ENCODE peak calls at places on chromosomes 12 and 14, in four cellular contexts. Z is psoas muscle, Q is prostate gland, B is OCI-LY7. N is an unnamed sample.
A peak's percentile ranks its signal among the peaks of the same experiment; 100 is the strongest.

GRCh38 chr14:101174522-101174838 is 271.0 kb upstream of the RTL1 start:
- DNase-seq in B (no peak), Z (no peak), Q (no peak), N (peak; percentile 7)

GRCh38 chr14:75088566-75089373 is 19.3 kb downstream of the ZC2HC1C start:
- DNase-seq in B (peak; percentile 63), Z (no peak), Q (peak; percentile 52), N (peak; percentile 60)

GRCh38 chr12:15858348-15858747 is 23.8 kb upstream of the STRAP start:
- DNase-seq in B (no peak), Q (no peak), Z (no peak), N (no peak)

GRCh38 chr12:132872975-132873421 is 14.4 kb downstream of the CHFR start:
- DNase-seq in Q (no peak), B (no peak), Z (no peak), N (no peak)

GRCh38 chr12:55935742-55936151 is 4.8 kb downstream of the DGKA start:
- DNase-seq in B (no peak), Z (peak; percentile 51), Q (no peak), N (no peak)

GRCh38 chr14:74142523-74142922 is 57.8 kb downstream of the LIN52 start:
- DNase-seq in B (no peak), Q (no peak), Z (no peak), N (no peak)

GRCh38 chr12:127051139-127051538 is 1215.8 kb upstream of the TMEM132C start:
- DNase-seq in B (no peak), Q (no peak), Z (no peak), N (no peak)

GRCh38 chr14:100826371-100827139 is 637 bp downstream of the MEG3 start:
- DNase-seq in Z (no peak), Q (no peak), B (no peak), N (no peak)

GRCh38 chr12:90102957-90103652 is 394.5 kb upstream of the ATP2B1 start:
- DNase-seq in Z (no peak), B (peak; percentile 69), Q (no peak), N (peak; percentile 16)

GRCh38 chr14:24094839-24095195 is 706 bp downstream of the PCK2 start:
- DNase-seq in Q (no peak), B (peak; percentile 52), Z (no peak), N (no peak)

GRCh38 chr12:49331360-49332222 is 5.4 kb downstream of the C1QL4 start:
- DNase-seq in B (peak; percentile 28), Z (peak; percentile 70), Q (peak; percentile 87), N (peak; percentile 66)

GRCh38 chr12:12877789-12878455 is 13.4 kb upstream of the GPRC5A start:
- DNase-seq in Q (no peak), B (no peak), Z (no peak), N (no peak)

GRCh38 chr14:52949711-52950409 is 990 bp downstream of the FERMT2 start:
- DNase-seq in Q (peak; percentile 47), Z (no peak), B (no peak), N (no peak)

GRCh38 chr14:52950898-52951729 is at the start of gene FERMT2:
- DNase-seq in B (no peak), Q (peak; percentile 86), Z (peak; percentile 89), N (peak; percentile 86)

GRCh38 chr14:52950410-52950897 is 396 bp downstream of the FERMT2 start:
- DNase-seq in Z (peak; percentile 65), Q (peak; percentile 62), B (no peak), N (no peak)

GRCh38 chr14:52951730-52952481 is 1.1 kb upstream of the FERMT2 start:
- DNase-seq in B (no peak), Z (peak; percentile 44), Q (peak; percentile 53), N (peak; percentile 38)

GRCh38 chr14:52954346-52955214 is 3.7 kb upstream of the FERMT2 start:
- DNase-seq in Q (no peak), B (no peak), Z (no peak), N (no peak)
- TF ChIP-seq CTCF in Q (no peak), B (no peak), Z (no peak), N (no peak)

GRCh38 chr12:19778822-19779221 is 339.5 kb downstream of the AEBP2 start:
- DNase-seq in Q (no peak), Z (no peak), B (no peak), N (no peak)
- TF ChIP-seq CTCF in Q (no peak), Z (no peak), B (no peak), N (no peak)

DNA sequence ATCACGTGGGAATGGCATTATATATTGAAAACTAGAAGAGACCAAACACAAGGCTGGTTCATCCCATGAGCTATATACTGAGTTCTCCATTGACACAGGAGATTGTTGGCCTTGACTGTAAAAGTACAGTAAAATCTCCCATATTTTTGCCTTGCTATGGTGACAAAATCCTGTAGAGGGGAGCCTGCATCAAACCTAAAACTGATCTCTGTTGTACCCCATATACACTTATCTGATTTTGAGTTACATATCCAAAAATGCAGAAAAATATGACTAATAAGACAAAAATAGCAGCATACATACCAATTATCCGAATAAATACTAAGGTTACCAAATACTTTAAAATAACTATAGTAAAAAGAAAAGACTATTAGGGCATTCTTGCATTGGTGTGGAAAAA is 60.4 kb downstream of the TMTC3 start:
- DNase-seq in Q (no peak), B (no peak), Z (no peak), N (no peak)
- TF ChIP-seq CTCF in Q (no peak), B (no peak), Z (no peak), N (no peak)

GRCh38 chr12:116011217-116011616 is 266.3 kb downstream of the MED13L start:
- DNase-seq in Z (no peak), Q (no peak), B (no peak), N (no peak)

GRCh38 chr12:116010467-116010866 is 267.0 kb downstream of the MED13L start:
- DNase-seq in B (no peak), Z (no peak), Q (no peak), N (no peak)

GRCh38 chr12:116006141-116006540 is 271.4 kb downstream of the MED13L start:
- DNase-seq in Z (no peak), Q (no peak), B (no peak), N (no peak)

GRCh38 chr12:116012757-116013156 is 264.7 kb downstream of the MED13L start:
- DNase-seq in Z (no peak), Q (no peak), B (no peak), N (no peak)

DNA sequence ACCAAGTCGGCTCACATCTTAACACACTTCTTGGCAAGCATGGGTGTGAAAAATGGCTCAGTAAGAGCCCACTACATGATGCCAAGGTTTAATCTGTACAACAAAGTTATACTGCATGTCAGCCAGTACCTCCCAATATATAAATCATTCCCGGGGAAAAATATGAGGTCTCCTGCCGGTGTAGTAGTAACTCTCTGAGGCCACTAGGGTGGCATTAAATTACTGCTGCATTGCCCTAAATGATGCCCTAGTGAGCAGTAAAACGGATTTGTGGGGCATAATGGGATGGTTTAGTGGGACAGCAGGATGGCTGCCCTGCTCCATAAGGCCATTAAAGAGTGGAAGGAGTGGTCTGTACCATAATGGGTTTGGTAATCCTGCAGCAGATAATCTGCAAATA is 267.7 kb downstream of the MED13L start:
- DNase-seq in Z (no peak), B (no peak), Q (no peak), N (no peak)
- TF ChIP-seq CTCF in Z (no peak), B (peak; percentile 61), Q (peak; percentile 4), N (no peak)